ENCODE peak calls at places on chromosomes 3 and 15, in seven cellular contexts. R is NCI-H1092 treated with DMSO at 0.1 percent for 48 hours, B is suprapubic skin, C is tibial artery, I is neural progenitor cell, L is NCI-H2081, F is NAMALWA. U is an unnamed sample.

GRCh38 chr15:35667908-35668307 is 121.9 kb upstream of the DPH6 start:
- DNase-seq in R (no peak), B (no peak), C (no peak), I (no peak), L (no peak), F (no peak), U (no peak)

GRCh38 chr3:88038561-88038960 is 20.2 kb downstream of the CGGBP1 start:
- DNase-seq in R (no peak), B (no peak), C (no peak), I (no peak), L (no peak), F (no peak), U (no peak)

GRCh38 chr15:71301958-71302621 is 186.8 kb downstream of the THSD4 start:
- DNase-seq in R (no peak), B (no peak), C (no peak), I (no peak), L (no peak), F (no peak), U (no peak)

GRCh38 chr3:125281411-125281810 is 68.9 kb upstream of the SLC12A8 start:
- DNase-seq in R (no peak), B (no peak), C (no peak), I (no peak), L (no peak), F (no peak), U (no peak)

GRCh38 chr15:49088996-49089395 is 42.8 kb upstream of the SECISBP2L start:
- DNase-seq in R (no peak), B (no peak), C (no peak), I (no peak), L (no peak), F (no peak), U (no peak)

GRCh38 chr3:103195201-103195600 is 760.4 kb downstream of the ZPLD1 start:
- DNase-seq in R (no peak), B (no peak), C (no peak), I (no peak), L (no peak), F (no peak), U (no peak)

GRCh38 chr15:63042879-63043340 is 363 bp downstream of the TPM1 start:
- DNase-seq in R (no peak), B (no peak), C (no peak), I (peak), L (no peak), F (no peak), U (no peak)

GRCh38 chr3:66399529-66400232 is 101.1 kb downstream of the LRIG1 start:
- DNase-seq in R (no peak), B (no peak), C (no peak), I (no peak), L (no peak), F (no peak), U (no peak)

GRCh38 chr3:179991877-179992276 is 44.9 kb downstream of the PEX5L start:
- DNase-seq in R (no peak), B (no peak), C (no peak), I (no peak), L (no peak), F (no peak), U (no peak)

GRCh38 chr3:61563614-61564404 is 2.4 kb downstream of the PTPRG start:
- DNase-seq in R (no peak), B (no peak), C (no peak), I (peak), L (no peak), F (no peak), U (no peak)

GRCh38 chr3:64748244-64748894 is 60.6 kb upstream of the ADAMTS9 start:
- DNase-seq in R (no peak), B (no peak), C (no peak), I (no peak), L (no peak), F (no peak), U (no peak)

U was measured in stimulated activated naive CD4-positive, alpha-beta T cell treated with Interleukin-2 at 50 U/mL for 16 hours.